ENCODE peak calls at places on chromosomes 12 and 14, in four cellular contexts. N is upper lobe of left lung, V is transverse colon, X is stomach. M is an unnamed sample. For H3K4me1 and H3K36me3, the result is how much of the 10 kb centered on the place peaks cover.

GRCh38 chr12:68932123-68932700 is 759 bp downstream of the CPM start:
- DNase-seq in V (peak), N (no peak), X (no peak), M (no peak)

GRCh38 chr12:127455347-127456265 is 811.4 kb upstream of the TMEM132C start:
- DNase-seq in N (peak), X (no peak), V (no peak), M (no peak)

GRCh38 chr14:72781476-72782181 is 112.3 kb downstream of the DPF3 start:
- DNase-seq in X (no peak), N (no peak), V (no peak), M (no peak)

GRCh38 chr14:37247777-37248461 is 50.2 kb downstream of the MIPOL1 start:
- DNase-seq in V (no peak), X (no peak), N (no peak), M (no peak)

GRCh38 chr14:78576437-78577166 is 406.4 kb downstream of the NRXN3 start:
- DNase-seq in X (no peak), V (no peak), N (no peak), M (no peak)

GRCh38 chr14:21098134-21098891 is at the start of gene ZNF219:
- DNase-seq in N (peak), V (peak), X (peak), M (peak)

GRCh38 chr14:36293824-36294223 is 26.6 kb downstream of the MBIP start:
- DNase-seq in X (no peak), N (no peak), V (no peak), M (no peak)

GRCh38 chr14:93715279-93715927 is 72.9 kb downstream of the PRIMA1 start:
- DNase-seq in N (no peak), V (no peak), X (no peak), M (no peak)

GRCh38 chr14:75831455-75831854 is 150.3 kb downstream of the TGFB3 start:
- DNase-seq in X (peak), V (peak), N (peak), M (peak)

GRCh38 chr14:23524954-23525353 is 26.6 kb downstream of the ZFHX2 start:
- DNase-seq in V (no peak), X (no peak), N (no peak), M (no peak)

GRCh38 chr12:93974252-93974651 is 174.1 kb upstream of the PLXNC1 start:
- DNase-seq in X (no peak), V (no peak), N (no peak), M (no peak)

GRCh38 chr12:93502802-93503623 is 35.7 kb downstream of the MRPL42 start:
- DNase-seq in N (no peak), V (peak), X (peak), M (peak)

GRCh38 chr12:67671419-67671818 is 22.9 kb downstream of the DYRK2 start:
- DNase-seq in X (no peak), V (no peak), N (no peak), M (no peak)

GRCh38 chr14:54782803-54783659 is 119.6 kb downstream of the GCH1 start:
- DNase-seq in N (no peak), X (no peak), V (peak), M (no peak)

GRCh38 chr12:94640134-94640928 is 10.0 kb downstream of the TMCC3 start:
- DNase-seq in V (peak), N (no peak), X (no peak), M (no peak)

GRCh38 chr12:79690156-79690605 is 583 bp downstream of the PAWR start:
- DNase-seq in N (no peak), X (peak), V (no peak), M (peak)

GRCh38 chr14:77623201-77623600 is 6.8 kb upstream of the SPTLC2 start:
- DNase-seq in V (no peak), X (no peak), N (no peak), M (no peak)

GRCh38 chr12:7066596-7066995 is 6.1 kb downstream of the C1S start:
- DNase-seq in V (no peak), X (no peak), N (no peak), M (no peak)

GRCh38 chr12:7065073-7065623 is 4.6 kb downstream of the C1S start:
- DNase-seq in V (no peak), N (no peak), X (no peak), M (no peak)

GRCh38 chr12:7068240-7068993 is 7.9 kb downstream of the C1S start:
- DNase-seq in N (peak), V (no peak), X (no peak), M (no peak)

GRCh38 chr12:7068994-7069346 is 8.5 kb downstream of the C1S start:
- DNase-seq in N (no peak), X (no peak), V (no peak), M (no peak)

DNA sequence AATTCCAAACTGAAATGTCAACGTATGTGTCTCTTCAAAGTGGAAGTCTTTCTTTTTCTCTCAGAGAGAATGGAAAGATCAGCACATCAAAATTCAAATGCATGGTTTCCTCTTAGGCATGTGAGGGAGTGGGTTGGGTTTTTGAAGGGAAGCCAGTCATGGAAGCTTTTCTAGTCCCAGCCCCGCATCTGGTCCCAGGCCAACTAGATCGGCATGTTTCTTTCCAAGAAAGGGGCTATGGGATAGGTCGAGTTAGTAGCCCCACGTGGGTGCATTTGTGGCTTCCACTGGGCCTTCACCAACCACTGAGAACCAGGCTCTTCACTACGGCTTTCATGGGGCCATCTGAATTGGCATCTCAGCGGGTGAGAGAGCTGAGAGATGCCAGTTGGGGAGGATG is 6.6 kb downstream of the C1S start:
- DNase-seq in V (no peak), X (no peak), N (no peak), M (no peak)
- H3K4me1 ChIP-seq in V (under half), X (under half), N (under half), M (under half)

GRCh38 chr12:124395284-124395752 is 100.4 kb downstream of the RFLNA start:
- DNase-seq in N (peak), X (no peak), V (no peak), M (no peak)
- TF ChIP-seq EP300 in N (no peak), X (no peak), V (no peak), M (no peak)

GRCh38 chr12:121008347-121009098 is 7.8 kb downstream of the C12orf43 start:
- DNase-seq in N (no peak), V (no peak), X (no peak), M (no peak)

GRCh38 chr12:121004253-121004815 is 12.0 kb downstream of the C12orf43 start:
- DNase-seq in N (peak), V (no peak), X (peak), M (no peak)

GRCh38 chr12:121003650-121004049 is 12.6 kb downstream of the C12orf43 start:
- DNase-seq in V (peak), X (peak), N (peak), M (no peak)

GRCh38 chr12:121001841-121002483 is 14.3 kb downstream of the C12orf43 start:
- DNase-seq in V (no peak), N (peak), X (no peak), M (no peak)

DNA sequence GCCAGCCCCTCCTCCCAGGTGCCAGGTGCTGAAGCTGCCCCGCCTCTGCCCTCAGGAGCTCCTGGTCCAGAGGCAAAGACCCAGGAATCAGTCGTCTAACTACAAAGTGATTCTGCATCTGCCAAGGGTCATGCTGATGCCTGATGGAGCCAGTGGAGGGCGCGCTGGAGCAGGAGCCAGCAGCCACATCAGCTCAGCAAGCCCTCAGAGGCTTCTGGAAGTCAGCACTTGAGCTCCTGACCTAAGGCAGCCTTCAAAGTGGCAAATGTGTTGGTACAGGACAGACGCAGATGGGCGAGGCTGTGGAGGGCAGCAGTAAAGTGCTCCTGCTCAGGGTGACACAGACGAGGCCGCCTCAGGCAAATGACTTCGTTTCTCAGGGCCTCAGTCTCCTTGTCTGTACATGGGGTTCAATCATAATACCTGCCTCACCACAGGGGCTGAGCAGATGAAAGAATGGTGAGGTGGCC is 10.9 kb downstream of the C12orf43 start:
- DNase-seq in X (peak), N (peak), V (peak), M (no peak)
- H3K36me3 ChIP-seq in X (half or more), N (half or more), V (under half), M (under half)

GRCh38 chr14:63436286-63437098 is 106.7 kb downstream of the PPP2R5E start:
- DNase-seq in X (no peak), N (no peak), V (no peak), M (no peak)

GRCh38 chr14:63432228-63432627 is 110.9 kb downstream of the PPP2R5E start:
- DNase-seq in N (no peak), V (no peak), X (no peak), M (no peak)

GRCh38 chr14:63432888-63433552 is 110.2 kb downstream of the PPP2R5E start:
- DNase-seq in X (no peak), N (no peak), V (no peak), M (no peak)

GRCh38 chr14:63435838-63436237 is 107.3 kb downstream of the PPP2R5E start:
- DNase-seq in V (peak), N (no peak), X (peak), M (peak)

DNA sequence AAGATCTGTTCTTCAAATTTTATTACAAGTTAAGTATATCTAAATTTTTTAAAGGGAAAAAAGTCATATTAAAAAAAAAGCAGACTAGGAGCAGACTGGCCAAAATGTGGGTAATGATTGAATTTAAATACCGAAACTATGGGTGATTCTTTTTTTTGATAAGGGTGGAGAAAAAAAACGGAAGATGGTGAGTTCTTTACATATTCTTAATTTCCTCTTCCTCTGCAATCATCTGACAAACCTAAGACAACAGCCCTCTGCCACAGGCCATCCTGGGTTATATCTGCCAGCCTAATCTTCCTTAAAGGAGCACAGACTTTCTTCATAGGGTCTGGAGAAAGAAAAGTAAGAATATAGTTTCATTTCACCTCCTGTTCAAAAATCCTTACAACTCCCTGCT is 108.0 kb downstream of the PPP2R5E start:
- DNase-seq in N (no peak), V (no peak), X (no peak), M (no peak)
- H3K4me1 ChIP-seq in N (half or more), V (half or more), X (under half), M (under half)

GRCh38 chr14:97350894-97351713 is 553.9 kb downstream of the VRK1 start:
- DNase-seq in N (no peak), X (peak), V (no peak), M (no peak)

GRCh38 chr14:97350415-97350814 is 553.2 kb downstream of the VRK1 start:
- DNase-seq in X (no peak), V (no peak), N (no peak), M (no peak)

GRCh38 chr14:97349946-97350345 is 552.8 kb downstream of the VRK1 start:
- DNase-seq in N (no peak), V (no peak), X (no peak), M (no peak)

GRCh38 chr14:97353102-97353501 is 555.9 kb downstream of the VRK1 start:
- DNase-seq in N (no peak), V (no peak), X (no peak), M (no peak)

GRCh38 chr14:97354119-97354722 is 557.0 kb downstream of the VRK1 start:
- DNase-seq in X (no peak), V (no peak), N (no peak), M (no peak)
- TF ChIP-seq EP300 in X (no peak), V (no peak), N (no peak), M (no peak)

M was measured in ovary.